ENCODE peak calls at places on chromosomes 11 and 22, in nine cellular contexts. M, N, F, T, Y, J, A, H and P are unnamed samples.
A peak's percentile ranks its signal among the peaks of the same experiment; 100 is the strongest.

GRCh38 chr11:3913921-3914320 is 58.5 kb downstream of the STIM1 start:
- DNase-seq in M (no peak), N (no peak), F (no peak), T (no peak), Y (no peak), J (peak; percentile 41), A (no peak), H (no peak), P (no peak)

GRCh38 chr11:131684111-131685060 is 314.0 kb downstream of the NTM start:
- DNase-seq in M (no peak), N (no peak), F (no peak), T (no peak), Y (no peak), J (no peak), A (no peak), H (peak; percentile 9), P (no peak)

GRCh38 chr11:117281869-117282268 is 9.3 kb upstream of the BACE1-AS start:
- DNase-seq in M (no peak), N (no peak), F (no peak), T (no peak), Y (no peak), J (no peak), A (no peak), H (no peak), P (no peak)

GRCh38 chr11:42572231-42572610 is 739.6 kb upstream of the API5 start:
- DNase-seq in M (no peak), N (no peak), F (no peak), T (no peak), Y (no peak), J (no peak), A (no peak), H (no peak), P (no peak)

GRCh38 chr11:59368238-59369022 is 9.7 kb downstream of the OR5AN1 start:
- DNase-seq in M (no peak), N (no peak), F (no peak), T (no peak), Y (no peak), J (no peak), A (no peak), H (no peak), P (no peak)

GRCh38 chr22:28017859-28018258 is 98.8 kb upstream of the PITPNB start:
- DNase-seq in M (no peak), N (no peak), F (no peak), T (no peak), Y (no peak), J (no peak), A (no peak), H (no peak), P (no peak)

GRCh38 chr11:94813436-94813720 is 45.2 kb downstream of the AMOTL1 start:
- DNase-seq in M (no peak), N (no peak), F (no peak), T (no peak), Y (no peak), J (no peak), A (no peak), H (no peak), P (no peak)

GRCh38 chr11:126113515-126113957 is 50.9 kb upstream of the CDON start:
- DNase-seq in M (peak; percentile 96), N (no peak), F (peak; percentile 97), T (peak; percentile 97), Y (peak; percentile 98), J (peak; percentile 97), A (peak; percentile 92), H (peak; percentile 89), P (peak; percentile 40)

GRCh38 chr11:128607819-128608218 is 20.5 kb upstream of the ETS1 start:
- DNase-seq in M (no peak), N (no peak), F (no peak), T (no peak), Y (peak; percentile 19), J (no peak), A (no peak), H (no peak), P (no peak)

GRCh38 chr11:35487532-35488078 is 37.8 kb downstream of the PAMR1 start:
- DNase-seq in M (peak; percentile 82), N (peak; percentile 33), F (peak; percentile 57), T (peak; percentile 69), Y (peak; percentile 69), J (peak; percentile 71), A (peak; percentile 37), H (peak; percentile 36), P (peak; percentile 19)

GRCh38 chr11:106178361-106178760 is 100.9 kb downstream of the AASDHPPT start:
- DNase-seq in M (no peak), N (no peak), F (no peak), T (no peak), Y (peak; percentile 58), J (peak; percentile 60), A (no peak), H (no peak), P (no peak)

GRCh38 chr11:33874910-33875490 is 16.9 kb downstream of the LMO2 start:
- DNase-seq in M (no peak), N (no peak), F (no peak), T (no peak), Y (no peak), J (no peak), A (no peak), H (no peak), P (no peak)

GRCh38 chr11:80146231-80146630 is 705.4 kb upstream of the TENM4 start:
- DNase-seq in M (no peak), N (no peak), F (peak; percentile 23), T (peak; percentile 32), Y (peak; percentile 66), J (no peak), A (no peak), H (no peak), P (peak; percentile 17)

GRCh38 chr11:61718046-61718531 is 34.3 kb upstream of the MYRF start:
- DNase-seq in M (no peak), N (no peak), F (no peak), T (no peak), Y (no peak), J (no peak), A (no peak), H (no peak), P (no peak)
- H3K9ac ChIP-seq in M (peak overlapping the region; percentile 14), N (peak overlapping the region; percentile 44), F (peak overlapping the region; percentile 79), T (peak overlapping the region; percentile 44), Y (no peak overlapping the region), J (peak overlapping the region; percentile 54), A (peak overlapping the region; percentile 51), H (peak overlapping the region; percentile 65), P (no peak overlapping the region)

GRCh38 chr11:65710424-65710823 is 1.6 kb upstream of the KAT5 start:
- DNase-seq in M (no peak), N (no peak), F (no peak), T (no peak), Y (no peak), J (no peak), A (no peak), H (no peak), P (no peak)
- H3K9ac ChIP-seq in M (no peak overlapping the region), N (no peak overlapping the region), F (no peak overlapping the region), T (no peak overlapping the region), Y (no peak overlapping the region), J (no peak overlapping the region), A (no peak overlapping the region), H (no peak overlapping the region), P (no peak overlapping the region)

GRCh38 chr11:65110354-65110861 is 1.3 kb upstream of the TM7SF2 start:
- DNase-seq in M (peak; percentile 74), N (peak; percentile 85), F (peak; percentile 44), T (peak; percentile 59), Y (peak; percentile 96), J (peak; percentile 93), A (peak; percentile 87), H (peak; percentile 96), P (no peak)
- H3K9ac ChIP-seq in M (no peak overlapping the region), N (no peak overlapping the region), F (no peak overlapping the region), T (no peak overlapping the region), Y (no peak overlapping the region), J (peak overlapping the region; percentile 57), A (no peak overlapping the region), H (no peak overlapping the region), P (no peak overlapping the region)

DNA sequence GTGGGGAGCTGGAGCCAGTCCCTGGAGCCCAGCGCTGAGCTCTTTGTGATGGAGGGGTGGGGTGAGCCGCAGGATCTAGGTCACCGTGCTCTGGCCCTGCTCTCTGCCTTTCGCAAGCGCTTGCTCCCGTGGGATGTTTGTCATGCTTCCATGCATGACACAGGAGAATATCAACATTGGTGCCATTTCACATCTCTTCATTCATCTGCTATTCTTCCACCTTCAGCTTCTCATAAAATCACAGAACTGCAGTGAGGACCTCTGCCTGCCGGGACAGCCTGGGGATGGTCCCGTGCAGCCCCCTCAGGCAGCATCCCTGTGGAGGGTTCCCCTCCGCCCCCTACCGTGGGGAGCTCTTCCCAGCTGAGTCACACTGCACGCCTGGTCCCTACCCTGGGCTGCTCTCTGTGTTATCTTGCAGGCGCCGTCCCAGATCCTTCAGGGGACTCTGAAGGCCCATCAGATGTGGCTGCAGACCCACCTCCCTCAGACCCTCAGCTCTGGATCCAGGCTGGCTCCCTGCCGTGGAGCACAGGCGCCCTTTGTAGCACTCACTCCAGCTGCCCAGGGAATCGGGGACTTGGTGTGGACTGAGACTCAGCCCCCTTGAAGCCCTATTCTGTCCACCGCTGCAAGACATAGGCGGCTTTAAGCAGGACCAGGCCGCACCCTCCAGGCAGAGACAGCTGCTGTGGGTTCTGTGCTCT is 5.1 kb upstream of the SEPTIN5 start:
- DNase-seq in M (no peak), N (no peak), F (no peak), T (no peak), Y (no peak), J (no peak), A (no peak), H (no peak), P (no peak)
- H3K9ac ChIP-seq in M (no peak overlapping the region), N (no peak overlapping the region), F (no peak overlapping the region), T (no peak overlapping the region), Y (no peak overlapping the region), J (no peak overlapping the region), A (no peak overlapping the region), H (no peak overlapping the region), P (no peak overlapping the region)

GRCh38 chr11:118921121-118921928 is 4.4 kb downstream of the BCL9L start:
- DNase-seq in M (peak; percentile 88), N (no peak), F (peak; percentile 58), T (peak; percentile 72), Y (peak; percentile 77), J (peak; percentile 96), A (peak; percentile 49), H (peak; percentile 68), P (no peak)
- H3K9ac ChIP-seq in M (peak overlapping the region; percentile 79), N (peak overlapping the region; percentile 37), F (peak overlapping the region; percentile 97), T (peak overlapping the region; percentile 46), Y (peak overlapping the region; percentile 84), J (peak overlapping the region; percentile 100), A (peak overlapping the region; percentile 9), H (peak overlapping the region; percentile 72), P (peak overlapping the region; percentile 97)